ENCODE peak calls at places on chromosomes 2 and 18, in ten cellular contexts. M is GM12891; X is NCI-H774; Q is stimulated activated CD4-positive, alpha-beta T cell treated with anti-CD3 and anti-CD28 coated beads, Interleukin-1b, Interleukin-23, amount 100 ng/mL, for 24 hours; F is activated T-cell treated with anti-CD3 and anti-CD28 coated beads for 1 hour; E is AG04449; O is C1 segment of cervical spinal cord; U is PC-9; S is T-helper 2 cell; N is lung. G is an unnamed sample.

GRCh38 chr18:60676807-60677206 is 304.2 kb upstream of the MC4R start:
- DNase-seq in M (no peak), X (no peak), Q (no peak), F (no peak), E (no peak), O (no peak), U (no peak), S (no peak), N (no peak), G (no peak)

GRCh38 chr2:19185061-19185460 is 173.4 kb downstream of the OSR1 start:
- DNase-seq in M (no peak), X (no peak), Q (no peak), F (no peak), E (no peak), O (no peak), U (no peak), S (no peak), N (no peak), G (no peak)

GRCh38 chr2:130912471-130912870 is 75.8 kb downstream of the ARHGEF4 start:
- DNase-seq in M (no peak), X (no peak), Q (no peak), F (no peak), E (no peak), O (no peak), U (no peak), S (no peak), N (no peak), G (no peak)

GRCh38 chr2:203842373-203842772 is 25.2 kb upstream of the CTLA4 start:
- DNase-seq in M (no peak), X (no peak), Q (no peak), F (no peak), E (no peak), O (no peak), U (no peak), S (no peak), N (no peak), G (no peak)

GRCh38 chr18:36504928-36505327 is 207.4 kb downstream of the FHOD3 start:
- DNase-seq in M (no peak), X (no peak), Q (no peak), F (no peak), E (no peak), O (no peak), U (no peak), S (no peak), N (no peak), G (no peak)

GRCh38 chr2:55014962-55015939 is 35.0 kb downstream of the RTN4 start:
- DNase-seq in M (no peak), X (no peak), Q (no peak), F (peak; percentile 9), E (no peak), O (no peak), U (peak; percentile 76), S (peak; percentile 58), N (peak; percentile 51), G (no peak)

GRCh38 chr2:150483532-150483931 is 3.9 kb downstream of the RND3 start:
- DNase-seq in M (no peak), X (no peak), Q (no peak), F (no peak), E (no peak), O (no peak), U (no peak), S (no peak), N (no peak), G (no peak)

GRCh38 chr2:229943171-229943570 is 20.9 kb downstream of the FBXO36 start:
- DNase-seq in M (no peak), X (no peak), Q (no peak), F (no peak), E (no peak), O (no peak), U (no peak), S (no peak), N (no peak), G (no peak)